ENCODE peak calls at places on chromosomes 6 and 20, in nine cellular contexts. P is IMR-90, J is H54, Q is A549, X is stomach, F is lower leg skin, Z is heart left ventricle, U is tibial nerve, I is sigmoid colon. Y is an unnamed sample.
A peak's percentile ranks its signal among the peaks of the same experiment; 100 is the strongest.

GRCh38 chr6:108779521-108779920 is 68.7 kb upstream of the ARMC2 start:
- DNase-seq in F (no peak), U (no peak), X (no peak), P (no peak), Q (no peak), Z (no peak), I (no peak), J (no peak), Y (no peak)

GRCh38 chr6:138691595-138692057 is 81.9 kb upstream of the CCDC28A start:
- DNase-seq in U (no peak), Z (no peak), Q (peak; percentile 9), F (peak; percentile 18), J (peak; percentile 11), X (peak; percentile 35), P (peak; percentile 77), I (no peak), Y (peak; percentile 45)

GRCh38 chr20:30484009-30484748 is 773.3 kb upstream of the DEFB115 start:
- DNase-seq in P (no peak), F (no peak), Q (no peak), U (no peak), Z (no peak), I (no peak), X (no peak), J (no peak), Y (no peak)

GRCh38 chr6:44867561-44868334 is 460.4 kb upstream of the RUNX2 start:
- DNase-seq in P (no peak), X (no peak), I (no peak), Z (no peak), Q (no peak), F (no peak), U (no peak), J (no peak), Y (no peak)

GRCh38 chr6:33962673-33963072 is 158.9 kb upstream of the MLN start:
- DNase-seq in U (no peak), F (no peak), P (no peak), Q (no peak), Z (no peak), J (no peak), I (no peak), X (no peak), Y (no peak)

GRCh38 chr20:58890454-58891075 is 38.0 kb downstream of the GNAS start:
- DNase-seq in F (peak; percentile 69), P (peak; percentile 77), Z (peak; percentile 88), I (peak; percentile 92), Q (peak; percentile 61), X (peak; percentile 67), U (peak; percentile 60), J (peak; percentile 49), Y (peak; percentile 85)

GRCh38 chr20:1150218-1150617 is 31.8 kb downstream of the PSMF1 start:
- DNase-seq in Z (no peak), U (no peak), Q (peak; percentile 52), F (no peak), J (no peak), P (peak; percentile 31), I (no peak), X (no peak), Y (peak; percentile 69)

GRCh38 chr6:25892877-25893276 is 18.8 kb upstream of the SLC17A3 start:
- DNase-seq in J (no peak), I (no peak), F (no peak), X (no peak), Q (no peak), U (no peak), Z (no peak), P (no peak), Y (no peak)

GRCh38 chr6:107509506-107509905 is 19.6 kb downstream of the SOBP start:
- DNase-seq in I (no peak), U (no peak), J (no peak), Z (no peak), X (peak; percentile 65), P (peak; percentile 45), F (no peak), Q (no peak), Y (no peak)

GRCh38 chr6:73242001-73242400 is 16.7 kb upstream of the KHDC1L start:
- DNase-seq in I (no peak), P (no peak), U (no peak), Z (no peak), Q (no peak), J (no peak), X (no peak), F (no peak), Y (no peak)

GRCh38 chr6:79718509-79719247 is 87.5 kb downstream of the SH3BGRL2 start:
- DNase-seq in X (no peak), I (no peak), P (peak; percentile 11), U (no peak), Q (no peak), F (no peak), J (no peak), Z (no peak), Y (no peak)

GRCh38 chr6:134123666-134124208 is 71.3 kb upstream of the SLC2A12 start:
- DNase-seq in I (no peak), P (peak; percentile 72), J (no peak), X (no peak), Q (peak; percentile 90), Z (no peak), F (peak; percentile 20), U (peak; percentile 59), Y (peak; percentile 53)

GRCh38 chr6:138226701-138227315 is 8.5 kb upstream of the PBOV1 start:
- DNase-seq in U (no peak), Q (no peak), I (no peak), Z (no peak), J (no peak), F (no peak), P (no peak), X (no peak), Y (no peak)

GRCh38 chr6:45801471-45802289 is 214.0 kb downstream of the CLIC5 start:
- DNase-seq in P (no peak), I (no peak), F (no peak), U (no peak), Q (no peak), X (no peak), J (no peak), Z (no peak), Y (no peak)

GRCh38 chr6:146315321-146316254 is 228.0 kb upstream of the RAB32 start:
- DNase-seq in X (no peak), P (no peak), U (no peak), I (no peak), F (no peak), Z (no peak), Q (no peak), J (no peak), Y (no peak)

GRCh38 chr6:134437376-134437775 is 119.5 kb upstream of the SGK1 start:
- DNase-seq in I (no peak), X (no peak), P (peak; percentile 75), Q (peak; percentile 53), F (no peak), U (no peak), J (no peak), Z (peak; percentile 12), Y (no peak)

GRCh38 chr6:35417979-35418661 is 34.0 kb upstream of the FANCE start:
- DNase-seq in Z (no peak), U (no peak), X (no peak), J (no peak), Q (no peak), F (no peak), P (no peak), I (no peak), Y (no peak)
- TF ChIP-seq POLR2A in Z (no peak), U (no peak), X (no peak), J (no peak), Q (no peak), F (no peak), P (no peak), I (no peak), Y (no peak)

GRCh38 chr6:13303668-13304017 is 24.7 kb downstream of the TBC1D7 start:
- DNase-seq in J (no peak), X (peak; percentile 69), I (peak; percentile 87), Q (no peak), Z (peak; percentile 85), F (peak; percentile 43), P (peak; percentile 81), U (peak; percentile 70), Y (no peak)

GRCh38 chr6:13305791-13306190 is 22.5 kb downstream of the TBC1D7 start:
- DNase-seq in X (no peak), Q (no peak), P (no peak), J (no peak), U (no peak), Z (no peak), F (no peak), I (no peak), Y (no peak)

GRCh38 chr6:13304101-13304500 is 24.2 kb downstream of the TBC1D7 start:
- DNase-seq in Z (no peak), I (no peak), J (no peak), Q (no peak), F (no peak), P (no peak), X (no peak), U (no peak), Y (no peak)

GRCh38 chr6:13304580-13305255 is 23.6 kb downstream of the TBC1D7 start:
- DNase-seq in U (no peak), Z (no peak), X (no peak), J (no peak), Q (no peak), I (no peak), F (no peak), P (no peak), Y (no peak)

GRCh38 chr6:13305256-13305650 is 23.1 kb downstream of the TBC1D7 start:
- DNase-seq in P (no peak), I (no peak), U (no peak), X (no peak), J (no peak), F (no peak), Q (no peak), Z (no peak), Y (no peak)
- TF ChIP-seq POLR2A in P (no peak), I (no peak), U (no peak), X (no peak), J (no peak), F (no peak), Q (no peak), Z (no peak), Y (no peak)

DNA sequence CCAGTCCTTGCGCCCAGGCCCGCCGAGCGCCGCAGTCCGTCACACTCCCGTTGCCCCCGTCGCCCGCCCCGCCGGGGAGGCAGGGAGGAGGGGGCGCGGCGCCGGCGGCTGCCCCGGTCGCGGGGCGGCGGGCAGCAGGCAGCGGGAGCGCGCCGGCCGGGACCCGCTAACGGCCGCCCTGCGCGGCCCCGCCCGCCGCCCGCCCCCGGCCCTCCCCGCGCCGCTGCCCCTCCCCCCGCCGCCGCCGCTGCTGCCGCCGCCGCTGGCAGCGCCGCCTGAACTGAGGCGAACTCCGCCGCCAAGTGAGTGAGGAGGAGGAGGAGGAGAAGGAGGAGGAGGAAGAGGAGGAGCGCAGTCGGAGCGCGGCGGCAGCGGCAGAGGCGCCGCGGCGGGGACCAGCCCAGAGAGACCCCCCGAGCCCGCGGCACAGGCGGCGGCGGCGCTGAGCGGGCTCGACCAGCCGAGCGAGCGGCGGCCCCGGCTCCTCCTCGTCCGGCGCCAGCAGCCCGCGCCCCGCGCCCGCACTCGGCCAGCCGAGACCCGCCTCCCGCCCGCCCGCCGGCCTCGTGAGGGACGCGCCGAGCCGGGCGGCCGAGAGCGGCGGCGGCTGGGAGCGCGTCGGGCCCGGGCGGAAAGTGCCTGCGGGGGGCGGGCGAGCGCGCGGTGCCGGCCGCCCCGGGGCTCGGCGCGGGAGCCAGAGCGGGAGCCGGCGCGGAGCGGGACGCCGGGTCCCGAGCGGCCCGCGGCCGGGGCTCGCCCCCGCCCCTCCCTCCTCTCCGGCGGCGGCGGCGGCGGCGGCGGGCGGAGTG is at the start of gene QKI:
- DNase-seq in Q (peak; percentile 66), J (no peak), Z (peak; percentile 92), X (peak; percentile 84), I (peak; percentile 95), F (peak; percentile 78), U (peak; percentile 71), P (peak; percentile 67), Y (peak; percentile 59)
- TF ChIP-seq POLR2A in Q (peak; percentile 48), J (peak; percentile 23), Z (peak; percentile 74), X (no peak), I (no peak), F (peak; percentile 28), U (peak; percentile 89), P (no peak), Y (no peak)

GRCh38 chr20:63565699-63566335 is 8.2 kb downstream of the HELZ2 start:
- DNase-seq in Q (no peak), Z (no peak), F (no peak), I (no peak), X (no peak), J (no peak), P (no peak), U (no peak), Y (no peak)
- TF ChIP-seq POLR2A in Q (no peak), Z (no peak), F (no peak), I (no peak), X (no peak), J (no peak), P (no peak), U (no peak), Y (no peak)

Y was measured in HepG2.